ENCODE peak calls at places on chromosomes 11 and 22, in nine cellular contexts. I, S, W, P, F, Y, E, X and G are unnamed samples.

GRCh38 chr22:22161924-22162851 is 82.4 kb upstream of the VPREB1 start:
- DNase-seq in F (no peak), W (no peak), E (no peak), S (no peak), P (no peak), I (no peak), X (no peak), Y (no peak), G (no peak)

GRCh38 chr22:42299586-42300285 is 29.3 kb upstream of the TCF20 start:
- DNase-seq in S (peak; percentile 62), F (no peak), E (no peak), I (no peak), Y (no peak), W (peak; percentile 83), X (peak; percentile 80), P (no peak), G (no peak)

GRCh38 chr11:113137735-113138529 is 176.5 kb upstream of the TTC12 start:
- DNase-seq in W (no peak), P (no peak), I (no peak), Y (no peak), S (no peak), X (no peak), F (no peak), E (no peak), G (no peak)

GRCh38 chr22:37741312-37741795 is 44.5 kb downstream of the TRIOBP start:
- DNase-seq in W (no peak), P (peak; percentile 95), F (peak; percentile 81), I (peak; percentile 98), E (peak; percentile 90), X (no peak), S (no peak), Y (peak; percentile 86), G (no peak)

GRCh38 chr22:26680485-26680884 is 23.1 kb downstream of the MIAT start:
- DNase-seq in S (no peak), W (no peak), F (no peak), P (no peak), Y (no peak), X (no peak), E (no peak), I (no peak), G (no peak)

GRCh38 chr11:78840190-78840589 is 265.5 kb upstream of the NARS2 start:
- DNase-seq in S (no peak), Y (no peak), W (no peak), E (no peak), P (no peak), F (no peak), X (no peak), I (peak; percentile 78), G (no peak)

GRCh38 chr11:118892964-118893363 is 9.3 kb downstream of the CXCR5 start:
- DNase-seq in X (no peak), W (no peak), Y (no peak), E (no peak), I (no peak), P (no peak), F (no peak), S (no peak), G (no peak)

GRCh38 chr11:119166368-119167076 is 2.0 kb upstream of the NLRX1 start:
- DNase-seq in Y (no peak), I (no peak), X (no peak), P (no peak), E (no peak), S (no peak), F (no peak), W (no peak), G (no peak)

GRCh38 chr11:92295175-92296137 is 70.8 kb downstream of the FAT3 start:
- DNase-seq in Y (no peak), P (no peak), W (no peak), I (no peak), E (no peak), X (no peak), F (no peak), S (no peak), G (no peak)

GRCh38 chr22:19232620-19233019 is 54.1 kb upstream of the SLC25A1 start:
- DNase-seq in S (no peak), E (no peak), F (no peak), X (no peak), P (no peak), Y (no peak), I (no peak), W (no peak), G (no peak)

DNA sequence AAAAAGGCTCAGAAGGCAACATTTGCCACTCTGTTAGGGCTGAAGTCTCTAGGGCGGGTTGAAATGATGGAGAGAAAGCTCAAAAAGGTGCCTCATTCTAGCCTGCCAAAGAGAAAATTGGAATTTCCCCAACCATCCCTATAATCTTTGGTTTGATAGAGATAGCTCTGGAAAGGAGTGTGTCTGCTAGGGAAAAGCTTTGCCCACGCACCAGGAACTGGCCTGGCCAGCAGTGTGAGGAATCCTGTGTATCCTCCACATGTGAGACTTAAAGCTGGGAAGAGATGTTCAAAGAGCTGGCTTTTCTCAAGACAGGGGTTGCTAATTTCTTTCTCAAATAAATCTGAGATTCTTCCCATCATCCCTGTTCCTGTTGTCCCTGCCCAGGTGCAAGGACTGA is 193.7 kb downstream of the OPCML start:
- DNase-seq in F (no peak), W (no peak), Y (no peak), P (no peak), S (no peak), X (no peak), I (no peak), E (no peak), G (no peak)
- TF ChIP-seq CTCF in F (no peak), W (no peak), Y (no peak), P (no peak), S (no peak), X (no peak), I (no peak), E (no peak), G (no peak)

DNA sequence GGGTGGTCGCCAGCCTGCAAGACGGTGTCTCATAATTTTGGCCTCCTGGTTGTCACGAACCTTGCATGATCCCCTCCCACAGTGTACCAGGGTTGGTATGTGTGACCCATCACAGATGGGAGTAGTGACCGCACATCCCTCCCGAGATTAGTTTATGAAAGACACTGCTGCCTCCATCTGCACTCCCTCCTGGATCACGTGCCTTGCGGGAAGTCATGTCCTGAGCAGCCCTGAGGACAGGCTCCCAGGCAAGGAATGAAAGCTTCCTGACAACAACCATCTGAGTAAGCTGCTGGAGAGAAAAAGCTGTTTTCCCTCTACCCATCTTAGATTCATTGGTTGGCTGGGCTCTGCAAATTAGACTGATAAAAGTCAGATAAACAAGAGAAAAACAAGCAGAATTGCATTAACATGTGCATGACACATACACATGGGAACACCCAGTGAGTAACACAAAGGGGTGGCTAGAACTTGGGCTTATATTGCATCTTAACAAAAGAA is 14.4 kb upstream of the PAMR1 start:
- DNase-seq in Y (peak; percentile 84), S (no peak), F (peak; percentile 56), X (no peak), W (no peak), I (no peak), P (peak; percentile 39), E (peak; percentile 65), G (no peak)
- H3K27ac ChIP-seq in Y (no peak overlapping the region), S (no peak overlapping the region), F (peak overlapping the region; percentile 68), X (no peak overlapping the region), W (peak overlapping the region; percentile 67), I (peak overlapping the region; percentile 77), P (no peak overlapping the region), E (peak overlapping the region; percentile 51), G (no peak overlapping the region)

GRCh38 chr22:44181033-44181911 is 547 bp downstream of the PARVG start:
- DNase-seq in I (no peak), P (no peak), E (no peak), Y (peak; percentile 78), X (no peak), F (peak; percentile 28), W (peak; percentile 93), S (peak; percentile 73), G (no peak)
- H3K4me3 ChIP-seq in I (no peak overlapping the region), P (no peak overlapping the region), E (peak overlapping the region; percentile 30), Y (no peak overlapping the region), X (no peak overlapping the region), F (no peak overlapping the region), W (peak overlapping the region; percentile 56), S (peak overlapping the region; percentile 79), G (peak overlapping the region; percentile 55)

DNA sequence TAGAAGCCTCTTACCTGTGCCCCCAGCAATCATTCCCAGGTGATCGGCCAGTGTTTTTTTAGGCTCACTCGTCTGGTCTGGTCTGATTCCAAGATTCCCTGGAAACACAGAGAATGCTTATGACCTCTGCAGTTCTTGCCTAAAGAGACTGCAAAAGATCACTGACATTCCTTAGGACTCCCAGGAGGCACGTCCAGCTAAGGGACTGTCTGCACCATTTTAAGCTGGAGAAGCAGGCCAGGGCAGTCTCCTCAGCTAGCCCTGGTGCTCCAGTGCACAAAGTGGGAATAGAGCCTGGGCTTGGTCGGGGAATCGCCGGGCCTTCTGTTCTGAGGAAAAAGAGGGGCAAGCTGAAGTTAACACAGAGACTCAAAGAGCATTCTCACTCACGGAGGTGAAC is 4.8 kb downstream of the CYB5R2 start:
- DNase-seq in Y (no peak), F (no peak), P (no peak), S (no peak), I (no peak), X (no peak), E (no peak), W (no peak), G (no peak)
- TF ChIP-seq CTCF in Y (no peak), F (no peak), P (no peak), S (no peak), I (no peak), X (no peak), E (no peak), W (no peak), G (no peak)